ENCODE peak calls at places on chromosomes 12 and 14, in six cellular contexts. M is GM23338, E is heart left ventricle, O is BJ, S is foreskin fibroblast, K is lower lobe of right lung. Q is an unnamed sample.

GRCh38 chr14:32905052-32905451 is 33.6 kb upstream of the NPAS3 start:
- DNase-seq in K (no peak), E (no peak), S (no peak), O (no peak), M (no peak), Q (no peak)

GRCh38 chr12:618626-619025 is 44.6 kb downstream of the NINJ2 start:
- DNase-seq in E (no peak), K (peak; percentile 62), S (no peak), O (no peak), M (no peak), Q (no peak)

GRCh38 chr12:128810182-128811127 is 13.3 kb downstream of the SLC15A4 start:
- DNase-seq in S (peak; percentile 60), M (no peak), O (no peak), E (peak; percentile 65), K (no peak), Q (peak; percentile 71)

GRCh38 chr12:8629486-8630033 is 16.9 kb upstream of the AICDA start:
- DNase-seq in S (peak; percentile 18), M (no peak), K (no peak), E (no peak), O (peak; percentile 34), Q (peak; percentile 71)

GRCh38 chr14:100092832-100093231 is 27.6 kb downstream of the EVL start:
- DNase-seq in E (no peak), O (no peak), M (no peak), S (no peak), K (no peak), Q (no peak)

GRCh38 chr14:40318211-40318719 is 886.0 kb upstream of the FBXO33 start:
- DNase-seq in S (no peak), K (no peak), E (no peak), O (no peak), M (peak; percentile 49), Q (no peak)

GRCh38 chr14:91348861-91349465 is 68.7 kb downstream of the CCDC88C start:
- DNase-seq in K (no peak), M (no peak), E (no peak), S (no peak), O (no peak), Q (no peak)

GRCh38 chr12:120474092-120474960 is 4.8 kb upstream of the SRSF9 start:
- DNase-seq in K (no peak), E (no peak), M (peak; percentile 42), S (peak; percentile 81), O (peak; percentile 26), Q (no peak)

GRCh38 chr14:22939684-22940083 is 10.5 kb upstream of the PRMT5 start:
- DNase-seq in K (no peak), O (no peak), M (no peak), S (peak; percentile 65), E (no peak), Q (no peak)

GRCh38 chr12:124277394-124278222 is 17.3 kb upstream of the RFLNA start:
- DNase-seq in E (no peak), M (no peak), S (no peak), O (no peak), K (no peak), Q (no peak)

GRCh38 chr14:44896275-44897040 is 65.3 kb downstream of the KLHL28 start:
- DNase-seq in S (no peak), M (no peak), K (no peak), O (no peak), E (no peak), Q (no peak)

GRCh38 chr12:124480469-124481256 is 86.7 kb downstream of the NCOR2 start:
- DNase-seq in E (no peak), O (no peak), K (no peak), S (peak; percentile 74), M (no peak), Q (peak; percentile 89)

GRCh38 chr14:68874746-68875155 is 81.9 kb upstream of the ZFP36L1 start:
- DNase-seq in S (peak; percentile 18), M (no peak), E (no peak), O (no peak), K (no peak), Q (no peak)

GRCh38 chr12:94059394-94060368 is 88.7 kb upstream of the PLXNC1 start:
- DNase-seq in M (no peak), S (no peak), E (no peak), O (no peak), K (no peak), Q (no peak)

GRCh38 chr14:81330619-81331122 is 69.5 kb downstream of the STON2 start:
- DNase-seq in K (no peak), E (no peak), S (no peak), O (no peak), M (no peak), Q (no peak)

GRCh38 chr12:563250-563781 is 99.9 kb downstream of the NINJ2 start:
- DNase-seq in S (no peak), O (no peak), M (no peak), K (no peak), E (no peak), Q (no peak)

GRCh38 chr12:52515927-52516831 is 4.0 kb downstream of the KRT5 start:
- DNase-seq in K (no peak), S (no peak), O (no peak), E (no peak), M (no peak), Q (no peak)

GRCh38 chr14:71142375-71143038 is 235.2 kb downstream of the PCNX1 start:
- DNase-seq in K (no peak), M (no peak), O (peak; percentile 84), S (peak; percentile 84), E (no peak), Q (peak; percentile 53)
- TF ChIP-seq CTCF in K (no peak), M (no peak), O (peak; percentile 18), S (no peak), E (no peak), Q (no peak)

DNA sequence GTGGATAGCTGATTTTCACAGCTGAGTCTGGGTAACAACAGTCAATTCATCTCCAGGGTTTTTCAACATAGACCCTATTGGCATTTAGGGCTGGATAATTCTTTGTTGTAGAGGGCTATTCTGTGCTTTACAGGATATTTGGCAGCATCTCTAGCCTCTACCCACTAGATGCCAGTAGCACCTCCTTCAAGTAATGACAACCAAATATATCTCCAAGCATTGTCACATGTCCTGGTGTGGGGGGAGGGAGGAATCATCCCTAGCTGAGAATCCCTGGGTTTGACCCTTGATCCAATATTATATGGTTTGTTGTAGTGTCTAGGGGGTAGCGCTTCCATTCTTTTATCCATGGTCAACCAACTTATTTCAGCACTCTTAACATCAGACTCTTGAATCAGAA is 157.2 kb downstream of the ANO4 start:
- DNase-seq in E (no peak), K (no peak), S (no peak), M (peak; percentile 30), O (no peak), Q (no peak)
- TF ChIP-seq CTCF in E (no peak), K (no peak), S (no peak), M (peak; percentile 34), O (no peak), Q (no peak)

DNA sequence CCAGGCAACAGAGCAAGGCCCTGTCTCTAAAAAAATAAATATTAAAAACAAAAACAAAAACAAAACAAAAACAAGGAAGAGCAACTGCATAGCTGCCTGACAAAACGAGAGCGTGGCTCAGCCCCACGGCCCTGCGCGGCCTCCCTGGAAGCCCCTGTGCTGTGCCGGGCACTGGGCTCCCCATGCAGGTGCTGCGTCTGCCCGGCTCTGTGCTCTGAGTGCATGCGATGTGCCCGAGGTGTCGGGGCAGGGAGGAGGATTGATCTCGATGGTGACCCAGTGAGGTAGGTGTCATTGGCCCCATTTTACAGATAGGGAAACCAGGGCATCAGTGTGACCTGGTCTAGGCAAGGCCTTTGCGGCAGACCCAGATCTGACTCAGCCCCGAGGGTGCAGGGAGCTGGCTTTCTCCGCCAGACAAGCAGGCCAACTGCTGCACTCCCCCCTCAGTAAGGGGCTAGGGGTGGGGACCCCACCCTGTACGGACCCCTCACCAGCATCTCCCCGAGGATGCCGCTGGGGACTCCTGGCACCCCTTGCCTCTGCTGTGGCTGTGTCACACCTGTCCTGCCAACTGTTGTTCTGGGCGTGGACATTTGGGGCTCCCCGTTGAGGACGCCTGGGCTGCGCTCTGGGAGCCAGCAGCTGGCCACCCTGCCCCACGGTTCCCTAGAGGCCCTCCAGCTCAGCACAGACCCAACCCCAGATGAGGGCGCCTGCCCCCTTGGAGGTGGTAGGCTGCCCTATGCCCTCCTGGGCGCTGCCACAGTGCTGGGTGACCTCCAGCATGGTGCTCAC is 15.3 kb downstream of the GPR132 start:
- DNase-seq in O (no peak), K (peak; percentile 30), S (no peak), M (no peak), E (no peak), Q (peak; percentile 18)
- TF ChIP-seq CTCF in O (no peak), K (no peak), S (no peak), M (no peak), E (no peak), Q (no peak)

DNA sequence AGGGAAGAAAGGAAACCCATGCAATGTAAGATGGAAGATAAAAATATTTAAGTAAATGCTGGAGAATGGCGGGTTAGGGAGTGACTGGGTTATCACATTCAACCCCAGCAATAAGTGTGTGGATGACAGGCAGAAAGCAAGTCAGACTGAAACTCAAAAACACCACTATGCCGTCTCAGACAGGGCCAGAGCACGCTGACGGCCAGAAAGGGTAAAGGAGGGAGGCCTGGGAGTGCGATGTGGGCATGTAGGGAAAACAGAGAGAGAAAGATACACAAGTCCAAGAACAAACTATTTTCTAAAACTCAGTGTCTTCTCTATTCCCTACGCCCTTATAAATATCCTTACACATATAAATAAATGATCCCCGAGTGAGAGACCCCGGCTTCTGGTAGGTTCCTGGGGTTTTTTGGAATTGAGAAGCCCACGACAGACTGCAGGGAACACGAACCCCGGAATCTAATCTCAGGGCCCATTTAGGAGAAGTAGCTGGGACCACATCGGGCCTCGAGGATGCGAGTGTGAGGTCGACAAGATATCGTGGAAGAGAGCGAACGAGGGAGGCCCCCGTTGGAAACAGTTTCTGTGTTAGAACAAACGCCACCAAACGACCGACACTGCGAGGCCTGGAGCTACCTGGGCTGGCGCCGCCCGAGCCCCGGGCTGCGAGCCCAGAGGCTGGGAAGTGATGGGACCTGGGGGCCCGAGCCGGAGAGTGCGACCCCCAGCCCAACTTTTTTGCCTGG is 744 bp upstream of the OTX2 start:
- DNase-seq in M (peak; percentile 79), O (no peak), E (no peak), S (no peak), K (no peak), Q (no peak)
- TF ChIP-seq CTCF in M (no peak), O (no peak), E (no peak), S (no peak), K (no peak), Q (no peak)

DNA sequence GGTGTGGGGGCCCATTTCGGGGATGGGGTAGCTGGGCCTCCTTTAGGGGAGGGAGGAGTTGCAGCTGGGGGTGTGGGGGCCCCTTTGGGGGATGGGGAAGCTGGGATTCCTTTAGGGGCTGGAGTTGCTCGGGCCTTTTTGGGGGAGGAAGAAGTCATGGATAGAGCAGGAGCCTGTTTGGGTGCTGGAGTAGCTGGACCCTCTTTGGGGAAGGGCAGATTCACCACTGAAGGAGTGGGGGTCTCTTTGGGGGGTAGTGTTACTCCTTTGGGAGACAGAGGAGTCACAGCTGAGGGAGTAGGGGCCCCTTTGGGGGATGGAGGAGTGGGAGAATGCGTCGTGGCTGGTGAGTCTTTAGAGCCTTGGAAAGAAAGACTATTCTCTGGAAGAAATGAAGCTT is 6.5 kb downstream of the NACA start:
- DNase-seq in M (no peak), E (no peak), O (no peak), S (no peak), K (no peak), Q (no peak)
- TF ChIP-seq CTCF in M (no peak), E (no peak), O (no peak), S (no peak), K (no peak), Q (no peak)